ENCODE peak calls at places on chromosomes 12 and 14, in seven cellular contexts. I, T, J, B, N, P and U are unnamed samples.

GRCh38 chr14:73786632-73786941 is 65.0 kb upstream of the PTGR2 start:
- DNase-seq in B (peak; percentile 48), J (peak; percentile 44), N (peak; percentile 57), P (peak; percentile 42), T (peak; percentile 40), I (peak; percentile 59), U (no peak)

GRCh38 chr12:85835810-85836715 is at the start of gene RASSF9:
- DNase-seq in B (peak; percentile 91), P (peak; percentile 53), T (peak; percentile 55), N (peak; percentile 70), I (peak; percentile 58), J (no peak), U (peak; percentile 83)

GRCh38 chr12:32727237-32727636 is 28.5 kb downstream of the YARS2 start:
- DNase-seq in B (no peak), P (no peak), T (no peak), I (no peak), N (no peak), J (no peak), U (no peak)

GRCh38 chr12:92987362-92987761 is 58.3 kb upstream of the EEA1 start:
- DNase-seq in I (no peak), B (peak; percentile 95), T (no peak), N (no peak), J (no peak), P (peak; percentile 87), U (peak; percentile 73)

GRCh38 chr14:33201116-33201515 is 262.4 kb downstream of the NPAS3 start:
- DNase-seq in T (no peak), P (peak; percentile 78), J (no peak), I (no peak), B (no peak), N (no peak), U (no peak)

GRCh38 chr12:72102150-72102549 is 163.5 kb downstream of the TPH2 start:
- DNase-seq in N (no peak), T (no peak), P (no peak), B (no peak), I (no peak), J (no peak), U (no peak)

GRCh38 chr14:79567306-79567705 is 644.0 kb downstream of the DIO2 start:
- DNase-seq in P (no peak), J (no peak), I (no peak), T (no peak), N (no peak), B (no peak), U (no peak)

GRCh38 chr14:99320105-99320572 is 48.1 kb upstream of the BCL11B start:
- DNase-seq in I (peak; percentile 21), B (peak; percentile 19), T (peak; percentile 67), P (peak; percentile 59), J (no peak), N (peak; percentile 46), U (peak; percentile 26)

GRCh38 chr12:128572311-128572810 is 251.4 kb downstream of the SLC15A4 start:
- DNase-seq in N (no peak), B (no peak), J (no peak), I (no peak), P (no peak), T (no peak), U (no peak)

GRCh38 chr14:102363182-102363952 is 626 bp downstream of the TECPR2 start:
- DNase-seq in J (peak; percentile 32), I (peak; percentile 53), T (peak; percentile 40), P (peak; percentile 65), B (peak; percentile 80), N (peak; percentile 60), U (peak; percentile 72)

GRCh38 chr14:55277972-55278740 is 6.9 kb downstream of the FBXO34 start:
- DNase-seq in P (no peak), B (no peak), J (no peak), I (no peak), N (no peak), T (no peak), U (peak; percentile 12)

GRCh38 chr12:57623811-57624390 is 9.1 kb downstream of the B4GALNT1 start:
- DNase-seq in I (no peak), N (no peak), B (no peak), T (no peak), J (no peak), P (no peak), U (no peak)

GRCh38 chr12:57623385-57623784 is 9.6 kb downstream of the B4GALNT1 start:
- DNase-seq in B (no peak), P (no peak), J (no peak), N (no peak), I (no peak), T (no peak), U (no peak)

GRCh38 chr12:57626111-57626928 is 6.7 kb downstream of the B4GALNT1 start:
- DNase-seq in B (no peak), I (no peak), J (no peak), T (no peak), N (no peak), P (no peak), U (no peak)

GRCh38 chr12:57625261-57626032 is 7.6 kb downstream of the B4GALNT1 start:
- DNase-seq in J (no peak), T (no peak), N (no peak), I (no peak), P (no peak), B (no peak), U (no peak)

DNA sequence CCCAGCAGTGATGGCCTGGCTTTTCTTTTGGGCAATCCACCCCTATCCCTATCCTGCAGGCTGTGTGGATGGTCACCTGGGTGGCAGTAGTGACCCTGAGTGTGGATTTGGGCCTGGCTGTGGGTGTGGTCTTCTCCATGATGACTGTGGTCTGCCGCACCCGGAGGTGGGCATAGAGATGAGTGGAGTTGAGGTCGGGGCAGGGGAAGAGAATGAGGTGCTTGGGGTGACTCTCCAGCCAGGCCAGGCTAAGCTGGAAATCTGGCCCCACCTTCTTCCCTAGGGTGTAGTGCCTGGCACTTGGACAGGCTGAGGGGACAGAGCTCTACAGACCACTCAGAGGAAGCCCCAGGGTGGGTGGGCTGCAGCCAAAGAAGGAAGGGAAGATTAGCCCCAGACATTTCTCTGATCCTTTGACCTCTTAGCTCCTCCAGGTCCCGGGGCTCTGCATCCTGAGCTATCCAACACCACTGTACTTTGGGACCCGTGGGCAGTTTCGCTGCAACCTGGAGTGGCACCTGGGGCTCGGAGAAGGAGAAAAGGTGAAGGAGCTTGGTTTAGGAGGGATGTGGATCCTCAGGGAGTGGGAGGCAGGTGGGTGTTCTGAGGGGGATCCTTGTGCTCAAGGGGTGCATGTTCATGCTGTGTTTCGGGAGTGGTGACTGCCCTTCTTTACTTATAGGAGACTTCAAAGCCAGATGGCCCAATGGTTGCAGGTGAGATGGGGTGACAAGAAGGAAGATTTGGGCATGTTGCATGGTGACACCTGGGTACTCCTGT is 8.4 kb downstream of the B4GALNT1 start:
- DNase-seq in J (no peak), P (no peak), B (no peak), N (no peak), T (no peak), I (no peak), U (no peak)
- H3K27me3 ChIP-seq in J (no peaks in the 10 kb centered on the region), P (peaks cover 15% of the 10 kb centered on the region), B (peaks cover 87% of the 10 kb centered on the region), N (peaks cover 36% of the 10 kb centered on the region), T (peaks cover 98% of the 10 kb centered on the region), I (peaks cover 100% of the 10 kb centered on the region), U (peaks cover 71% of the 10 kb centered on the region)

GRCh38 chr12:110028323-110028722 is 20.0 kb downstream of the C12orf76 start:
- DNase-seq in P (no peak), T (no peak), N (no peak), B (no peak), J (no peak), I (no peak), U (no peak)
- H3K36me3 ChIP-seq in P (peaks cover 51% of the 10 kb centered on the region), T (peaks cover 33% of the 10 kb centered on the region), N (peaks cover 17% of the 10 kb centered on the region), B (peaks cover 46% of the 10 kb centered on the region), J (peaks cover 75% of the 10 kb centered on the region), I (peaks cover 68% of the 10 kb centered on the region), U (no peaks in the 10 kb centered on the region)

GRCh38 chr14:76237349-76237990 is 85.7 kb downstream of the GPATCH2L start:
- DNase-seq in J (no peak), N (no peak), P (no peak), B (no peak), T (no peak), I (no peak), U (no peak)
- H3K27me3 ChIP-seq in J (no peaks in the 10 kb centered on the region), N (no peaks in the 10 kb centered on the region), P (no peaks in the 10 kb centered on the region), B (no peaks in the 10 kb centered on the region), T (no peaks in the 10 kb centered on the region), I (no peaks in the 10 kb centered on the region), U (no peaks in the 10 kb centered on the region)

GRCh38 chr12:111656016-111656415 is 29.7 kb downstream of the BRAP start:
- DNase-seq in B (no peak), P (no peak), J (no peak), T (no peak), N (no peak), I (no peak), U (no peak)
- H3K36me3 ChIP-seq in B (peaks cover 84% of the 10 kb centered on the region), P (peaks cover 40% of the 10 kb centered on the region), J (peaks cover 90% of the 10 kb centered on the region), T (peaks cover 73% of the 10 kb centered on the region), N (peaks cover 38% of the 10 kb centered on the region), I (peaks cover 99% of the 10 kb centered on the region), U (peaks cover 13% of the 10 kb centered on the region)

GRCh38 chr12:124196236-124196635 is 98.7 kb upstream of the RFLNA start:
- DNase-seq in B (no peak), P (no peak), T (no peak), J (no peak), I (no peak), N (no peak), U (no peak)
- H3K27me3 ChIP-seq in B (peaks cover 6% of the 10 kb centered on the region), P (peaks cover 67% of the 10 kb centered on the region), T (no peaks in the 10 kb centered on the region), J (no peaks in the 10 kb centered on the region), I (no peaks in the 10 kb centered on the region), N (no peaks in the 10 kb centered on the region), U (no peaks in the 10 kb centered on the region)

GRCh38 chr12:104329697-104330096 is 26.2 kb downstream of the EID3 start:
- DNase-seq in J (no peak), P (no peak), N (no peak), B (no peak), I (no peak), T (no peak), U (no peak)
- H3K36me3 ChIP-seq in J (peaks cover 85% of the 10 kb centered on the region), P (peaks cover 80% of the 10 kb centered on the region), N (peaks cover 60% of the 10 kb centered on the region), B (peaks cover 99% of the 10 kb centered on the region), I (peaks cover 92% of the 10 kb centered on the region), T (peaks cover 72% of the 10 kb centered on the region), U (peaks cover 12% of the 10 kb centered on the region)